ENCODE peak calls at places on chromosomes 1 and 21, in five cellular contexts. One of them, this sample, is unnamed.

GRCh38 chr21:32463889-32464300 is 51.4 kb downstream of the EVA1C start:
- DNase-seq in GM12891: no peak
- DNase-seq in H1: no peak
- DNase-seq in K562: no peak
- DNase-seq in GM12878: no peak
- DNase-seq in this sample: no peak

GRCh38 chr1:228336308-228337030 is 70.2 kb downstream of the TRIM11 start:
- DNase-seq in GM12891: no peak
- DNase-seq in H1: no peak
- DNase-seq in K562: no peak
- DNase-seq in GM12878: no peak
- DNase-seq in this sample: no peak

GRCh38 chr21:41709965-41710822 is 56.7 kb downstream of the RIPK4 start:
- DNase-seq in GM12891: no peak
- DNase-seq in H1: no peak
- DNase-seq in K562: no peak
- DNase-seq in GM12878: no peak
- DNase-seq in this sample: no peak

GRCh38 chr1:176391621-176392020 is 71.4 kb upstream of the PAPPA2 start:
- DNase-seq in GM12891: no peak
- DNase-seq in H1: no peak
- DNase-seq in K562: no peak
- DNase-seq in GM12878: no peak
- DNase-seq in this sample: no peak

GRCh38 chr1:188269956-188270355 is 1441.2 kb downstream of the PLA2G4A start:
- DNase-seq in GM12891: no peak
- DNase-seq in H1: no peak
- DNase-seq in K562: no peak
- DNase-seq in GM12878: no peak
- DNase-seq in this sample: no peak

GRCh38 chr1:221439008-221439733 is 302.7 kb downstream of the DUSP10 start:
- DNase-seq in GM12891: peak
- DNase-seq in H1: peak
- DNase-seq in K562: no peak
- DNase-seq in GM12878: peak
- DNase-seq in this sample: no peak

GRCh38 chr1:39450956-39451601 is 40.4 kb upstream of the BMP8A start:
- DNase-seq in GM12891: no peak
- DNase-seq in H1: no peak
- DNase-seq in K562: no peak
- DNase-seq in GM12878: no peak
- DNase-seq in this sample: no peak

GRCh38 chr1:14630986-14631385 is 32.5 kb downstream of the KAZN start:
- DNase-seq in GM12891: no peak
- DNase-seq in H1: no peak
- DNase-seq in K562: no peak
- DNase-seq in GM12878: no peak
- DNase-seq in this sample: no peak

GRCh38 chr1:228097333-228098081 is 5.6 kb downstream of the C1orf35 start:
- DNase-seq in GM12891: no peak
- DNase-seq in H1: no peak
- DNase-seq in K562: no peak
- DNase-seq in GM12878: no peak
- DNase-seq in this sample: no peak

GRCh38 chr21:45831991-45832740 is 149.4 kb upstream of the COL6A1 start:
- DNase-seq in GM12891: no peak
- DNase-seq in H1: no peak
- DNase-seq in K562: no peak
- DNase-seq in GM12878: no peak
- DNase-seq in this sample: no peak

GRCh38 chr1:206569548-206569947 is 42.7 kb downstream of the EIF2D start:
- DNase-seq in GM12891: no peak
- DNase-seq in H1: no peak
- DNase-seq in K562: no peak
- DNase-seq in GM12878: no peak
- DNase-seq in this sample: no peak

GRCh38 chr1:5410652-5411051 is 581.6 kb downstream of the NPHP4 start:
- DNase-seq in GM12891: no peak
- DNase-seq in H1: no peak
- DNase-seq in K562: no peak
- DNase-seq in GM12878: no peak
- DNase-seq in this sample: no peak

GRCh38 chr1:214540324-214540723 is 11.1 kb downstream of the PTPN14 start:
- DNase-seq in GM12891: no peak
- DNase-seq in H1: no peak
- DNase-seq in K562: no peak
- DNase-seq in GM12878: no peak
- DNase-seq in this sample: no peak

GRCh38 chr1:203340112-203340804 is 10.7 kb downstream of the FMOD start:
- DNase-seq in GM12891: peak
- DNase-seq in H1: no peak
- DNase-seq in K562: peak
- DNase-seq in GM12878: no peak
- DNase-seq in this sample: peak

GRCh38 chr1:193416226-193416625 is 229.8 kb upstream of the B3GALT2 start:
- DNase-seq in GM12891: no peak
- DNase-seq in H1: no peak
- DNase-seq in K562: no peak
- DNase-seq in GM12878: no peak
- DNase-seq in this sample: no peak

GRCh38 chr21:43869486-43870325 is 4.7 kb downstream of the AGPAT3 start:
- DNase-seq in GM12891: no peak
- DNase-seq in H1: no peak
- DNase-seq in K562: no peak
- DNase-seq in GM12878: no peak
- DNase-seq in this sample: no peak

GRCh38 chr1:108043712-108044111 is 78.7 kb upstream of the VAV3 start:
- DNase-seq in GM12891: no peak
- DNase-seq in H1: no peak
- DNase-seq in K562: no peak
- DNase-seq in GM12878: no peak
- DNase-seq in this sample: no peak

GRCh38 chr1:44730741-44731512 is at the start of gene RNU5D-1:
- DNase-seq in GM12891: peak
- DNase-seq in H1: no peak
- DNase-seq in K562: peak
- DNase-seq in GM12878: peak
- DNase-seq in this sample: peak

GRCh38 chr1:226482975-226483660 is 65.4 kb upstream of the STUM start:
- DNase-seq in GM12891: no peak
- DNase-seq in H1: no peak
- DNase-seq in K562: no peak
- DNase-seq in GM12878: no peak
- DNase-seq in this sample: no peak

GRCh38 chr1:46080257-46080656 is 52.2 kb downstream of the PIK3R3 start:
- DNase-seq in GM12891: no peak
- DNase-seq in H1: no peak
- DNase-seq in K562: no peak
- DNase-seq in GM12878: no peak
- DNase-seq in this sample: no peak

GRCh38 chr21:41967708-41968107 is 13.9 kb upstream of the C2CD2 start:
- DNase-seq in GM12891: no peak
- DNase-seq in H1: no peak
- DNase-seq in K562: no peak
- DNase-seq in GM12878: no peak
- DNase-seq in this sample: no peak

GRCh38 chr1:62131093-62131725 is 63.4 kb upstream of the L1TD1 start:
- DNase-seq in GM12891: peak
- DNase-seq in H1: no peak
- DNase-seq in K562: peak
- DNase-seq in GM12878: no peak
- DNase-seq in this sample: peak

GRCh38 chr21:43193651-43194302 is 25.0 kb downstream of the CRYAA start:
- DNase-seq in GM12891: no peak
- DNase-seq in H1: no peak
- DNase-seq in K562: no peak
- DNase-seq in GM12878: no peak
- DNase-seq in this sample: no peak

GRCh38 chr1:62238507-62238906 is 43.9 kb downstream of the L1TD1 start:
- DNase-seq in GM12891: no peak
- DNase-seq in H1: no peak
- DNase-seq in K562: no peak
- DNase-seq in GM12878: no peak
- DNase-seq in this sample: no peak

GRCh38 chr21:16195896-16196443 is 466.2 kb downstream of the USP25 start:
- DNase-seq in GM12891: no peak
- DNase-seq in H1: no peak
- DNase-seq in K562: no peak
- DNase-seq in GM12878: no peak
- DNase-seq in this sample: no peak

GRCh38 chr21:18369115-18369514 is 34.5 kb downstream of the TMPRSS15 start:
- DNase-seq in GM12891: no peak
- DNase-seq in H1: no peak
- DNase-seq in K562: no peak
- DNase-seq in GM12878: no peak
- DNase-seq in this sample: no peak

GRCh38 chr1:236716160-236716559 is 29.9 kb downstream of the ACTN2 start:
- DNase-seq in GM12891: no peak
- DNase-seq in H1: no peak
- DNase-seq in K562: no peak
- DNase-seq in GM12878: no peak
- DNase-seq in this sample: no peak

DNA sequence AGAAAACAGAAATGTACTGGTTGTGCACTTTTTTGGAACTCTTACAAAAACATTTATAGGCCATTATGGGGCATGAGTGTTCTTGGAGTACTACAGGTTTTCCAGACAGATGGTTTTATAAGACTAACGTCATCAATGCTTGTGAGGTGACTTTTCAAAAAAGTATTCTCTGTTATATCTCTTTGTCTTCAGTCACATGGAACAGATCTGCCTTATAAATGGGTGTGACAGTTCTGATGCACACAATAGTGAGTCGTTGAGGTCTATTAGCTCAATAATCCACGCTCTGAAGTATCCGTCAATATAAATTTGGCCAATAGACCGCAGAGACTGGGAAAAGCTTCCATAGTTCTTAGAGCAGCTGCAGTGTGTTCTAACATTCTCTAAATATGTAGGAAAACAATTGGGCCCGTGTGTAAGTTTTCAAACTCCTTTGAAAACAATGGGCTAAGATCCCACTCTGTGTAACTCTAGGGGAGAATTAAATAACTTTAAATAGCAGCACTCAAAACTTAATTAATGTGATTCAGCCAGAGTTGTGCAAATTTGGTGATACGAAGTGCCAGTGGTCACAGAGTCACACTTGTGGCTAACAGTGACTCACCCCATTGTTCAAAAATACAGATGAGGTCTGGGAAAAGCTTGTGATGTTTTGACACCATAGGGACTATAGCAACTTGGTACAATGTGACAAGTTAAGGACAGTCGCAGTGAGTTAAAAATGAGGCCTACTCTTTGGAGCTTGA is 316.0 kb downstream of the LMO4 start:
- DNase-seq in GM12891: no peak
- DNase-seq in H1: no peak
- DNase-seq in K562: no peak
- DNase-seq in GM12878: no peak
- DNase-seq in this sample: no peak
- TF ChIP-seq TAF1 in GM12891: no peak
- TF ChIP-seq TAF1 in H1: no peak
- TF ChIP-seq TAF1 in K562: no peak
- TF ChIP-seq TAF1 in GM12878: no peak
- TF ChIP-seq TAF1 in this sample: no peak

DNA sequence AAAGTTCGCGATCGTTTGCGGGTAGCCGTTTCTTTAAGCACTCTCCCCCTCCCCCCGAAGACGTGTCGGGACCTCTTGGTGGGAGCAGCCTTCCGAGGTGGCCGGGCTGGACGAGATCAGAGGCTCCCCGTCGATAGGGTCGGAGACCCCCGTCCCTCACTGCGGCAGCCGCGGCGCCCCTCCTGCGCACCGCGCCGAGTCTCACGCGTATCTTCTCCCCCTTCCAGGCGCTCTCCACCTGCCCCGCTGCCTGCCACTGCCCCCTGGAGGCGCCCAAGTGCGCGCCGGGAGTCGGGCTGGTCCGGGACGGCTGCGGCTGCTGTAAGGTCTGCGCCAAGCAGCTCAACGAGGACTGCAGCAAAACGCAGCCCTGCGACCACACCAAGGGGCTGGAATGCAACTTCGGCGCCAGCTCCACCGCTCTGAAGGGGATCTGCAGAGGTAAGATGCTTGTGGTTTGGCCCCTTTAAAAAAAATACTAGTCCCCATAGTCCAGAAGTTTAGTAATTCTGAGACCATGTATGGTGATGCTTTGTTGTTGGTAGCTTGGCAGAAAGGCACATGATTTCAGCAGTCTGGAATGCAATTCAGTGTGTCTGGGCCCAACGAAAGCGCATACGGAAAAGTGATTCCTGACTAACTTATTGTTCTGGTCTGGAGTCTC is 709 bp downstream of the CCN1 start:
- DNase-seq in GM12891: peak
- DNase-seq in H1: no peak
- DNase-seq in K562: peak
- DNase-seq in GM12878: no peak
- DNase-seq in this sample: peak
- TF ChIP-seq POLR2A in GM12891: no peak
- TF ChIP-seq POLR2A in H1: peak
- TF ChIP-seq POLR2A in K562: peak
- TF ChIP-seq POLR2A in GM12878: no peak
- TF ChIP-seq POLR2A in this sample: no peak

GRCh38 chr1:156802421-156802820 is 14.2 kb downstream of the SH2D2A start:
- DNase-seq in GM12891: no peak
- DNase-seq in H1: no peak
- DNase-seq in K562: no peak
- DNase-seq in GM12878: no peak
- DNase-seq in this sample: no peak

GRCh38 chr1:156803086-156803851 is 13.4 kb downstream of the SH2D2A start:
- DNase-seq in GM12891: no peak
- DNase-seq in H1: no peak
- DNase-seq in K562: no peak
- DNase-seq in GM12878: no peak
- DNase-seq in this sample: no peak

GRCh38 chr1:156804026-156804425 is 12.6 kb downstream of the SH2D2A start:
- DNase-seq in GM12891: no peak
- DNase-seq in H1: no peak
- DNase-seq in K562: no peak
- DNase-seq in GM12878: no peak
- DNase-seq in this sample: no peak

GRCh38 chr1:156804572-156805243 is 11.9 kb downstream of the SH2D2A start:
- DNase-seq in GM12891: no peak
- DNase-seq in H1: no peak
- DNase-seq in K562: no peak
- DNase-seq in GM12878: no peak
- DNase-seq in this sample: no peak

GRCh38 chr1:156801409-156802121 is 15.1 kb downstream of the SH2D2A start:
- DNase-seq in GM12891: no peak
- DNase-seq in H1: no peak
- DNase-seq in K562: no peak
- DNase-seq in GM12878: no peak
- DNase-seq in this sample: no peak
- TF ChIP-seq POLR2AphosphoS5 in GM12891: no peak
- TF ChIP-seq POLR2AphosphoS5 in H1: no peak
- TF ChIP-seq POLR2AphosphoS5 in K562: peak
- TF ChIP-seq POLR2AphosphoS5 in GM12878: no peak
- TF ChIP-seq POLR2AphosphoS5 in this sample: peak

DNA sequence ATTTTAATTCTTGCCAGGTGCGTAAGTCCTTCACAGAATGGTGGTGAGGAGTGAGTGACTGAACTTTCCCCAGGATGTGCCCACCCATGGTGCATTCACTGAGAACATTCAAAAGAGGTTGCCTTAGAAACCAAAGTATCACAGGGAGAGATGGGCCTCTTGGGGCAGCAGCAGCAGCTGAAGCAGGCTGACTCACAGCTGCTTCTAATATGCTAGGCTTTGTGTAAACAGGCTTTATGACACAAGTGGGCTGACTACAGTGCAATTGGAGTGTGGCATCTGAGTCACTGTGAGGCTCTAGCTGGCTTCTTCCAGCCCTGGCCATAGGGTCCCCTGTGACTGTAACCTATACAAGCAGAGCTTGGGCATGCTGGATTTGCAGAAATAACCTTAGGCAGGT is 12.6 kb downstream of the PIGP start:
- DNase-seq in GM12891: no peak
- DNase-seq in H1: peak
- DNase-seq in K562: no peak
- DNase-seq in GM12878: no peak
- DNase-seq in this sample: no peak
- TF ChIP-seq TAF1 in GM12891: no peak
- TF ChIP-seq TAF1 in H1: no peak
- TF ChIP-seq TAF1 in K562: no peak
- TF ChIP-seq TAF1 in GM12878: no peak
- TF ChIP-seq TAF1 in this sample: no peak